ENCODE peak calls at places on chromosome 14, in nine cellular contexts. C is nephron progenitor cell; B is foreskin fibroblast; O is HT1080; T is activated naive CD4-positive, alpha-beta T cell; P is stimulated activated CD8-positive, alpha-beta memory T cell treated with anti-CD3 and anti-CD28 coated beads, Interleukin-2, amount 100 ng/mL, for 1 hour; E is type B pancreatic cell; F is NB4; Q is GM03348. M is an unnamed sample.

GRCh38 chr14:104687601-104688504 is 1.6 kb upstream of the INF2 start:
- DNase-seq in C (peak; percentile 50), B (no peak), O (peak; percentile 87), T (no peak), P (no peak), E (no peak), F (peak; percentile 46), Q (no peak), M (peak; percentile 48)

GRCh38 chr14:98633380-98633779 is 638.6 kb downstream of the BCL11B start:
- DNase-seq in C (no peak), B (no peak), O (peak; percentile 70), T (no peak), P (no peak), E (no peak), F (no peak), Q (no peak), M (no peak)

GRCh38 chr14:52003324-52003723 is 14.0 kb downstream of the RTRAF start:
- DNase-seq in C (no peak), B (peak; percentile 64), O (no peak), T (no peak), P (no peak), E (no peak), F (no peak), Q (no peak), M (no peak)

GRCh38 chr14:58151264-58151700 is 731 bp downstream of the ARMH4 start:
- DNase-seq in C (peak; percentile 30), B (peak; percentile 19), O (no peak), T (no peak), P (no peak), E (no peak), F (no peak), Q (peak; percentile 26), M (no peak)

GRCh38 chr14:64720190-64720589 is 16.0 kb downstream of the PLEKHG3 start:
- DNase-seq in C (no peak), B (peak; percentile 45), O (peak; percentile 97), T (no peak), P (no peak), E (no peak), F (peak; percentile 31), Q (peak; percentile 44), M (no peak)

GRCh38 chr14:54366726-54367707 is 29.8 kb upstream of the CDKN3 start:
- DNase-seq in C (no peak), B (peak; percentile 84), O (peak; percentile 51), T (no peak), P (peak; percentile 5), E (no peak), F (peak; percentile 58), Q (peak; percentile 72), M (peak; percentile 42)

GRCh38 chr14:93619176-93619793 is 169.0 kb downstream of the PRIMA1 start:
- DNase-seq in C (peak; percentile 41), B (peak; percentile 58), O (peak; percentile 2), T (no peak), P (no peak), E (no peak), F (peak; percentile 67), Q (peak; percentile 61), M (peak; percentile 7)

GRCh38 chr14:90583427-90583826 is 186.6 kb downstream of the CALM1 start:
- DNase-seq in C (no peak), B (no peak), O (no peak), T (no peak), P (no peak), E (no peak), F (no peak), Q (no peak), M (no peak)

GRCh38 chr14:51219473-51220448 is 20.3 kb upstream of the TMX1 start:
- DNase-seq in C (no peak), B (peak; percentile 67), O (peak; percentile 12), T (no peak), P (no peak), E (no peak), F (peak; percentile 45), Q (peak; percentile 43), M (no peak)

GRCh38 chr14:24254630-24255392 is 8.2 kb downstream of the TGM1 start:
- DNase-seq in C (no peak), B (no peak), O (no peak), T (no peak), P (no peak), E (no peak), F (no peak), Q (no peak), M (no peak)

GRCh38 chr14:76546426-76547221 is 170.7 kb downstream of the ESRRB start:
- DNase-seq in C (peak; percentile 63), B (no peak), O (peak; percentile 25), T (no peak), P (no peak), E (no peak), F (peak; percentile 36), Q (no peak), M (peak; percentile 42)

GRCh38 chr14:30525833-30526232 is 33.1 kb upstream of the G2E3 start:
- DNase-seq in C (no peak), B (peak; percentile 88), O (no peak), T (no peak), P (no peak), E (no peak), F (no peak), Q (no peak), M (no peak)

GRCh38 chr14:96065661-96066459 is 26.7 kb downstream of the C14orf132 start:
- DNase-seq in C (no peak), B (no peak), O (no peak), T (no peak), P (no peak), E (no peak), F (no peak), Q (no peak), M (no peak)

GRCh38 chr14:53360821-53361220 is 207.7 kb upstream of the DDHD1 start:
- DNase-seq in C (no peak), B (no peak), O (no peak), T (no peak), P (no peak), E (no peak), F (no peak), Q (no peak), M (no peak)

GRCh38 chr14:97796511-97796910 is 999.3 kb downstream of the VRK1 start:
- DNase-seq in C (no peak), B (no peak), O (peak; percentile 9), T (no peak), P (no peak), E (no peak), F (no peak), Q (no peak), M (no peak)

GRCh38 chr14:23054000-23054811 is 3.1 kb downstream of the CDH24 start:
- DNase-seq in C (peak; percentile 59), B (peak; percentile 41), O (no peak), T (no peak), P (no peak), E (no peak), F (peak; percentile 41), Q (peak; percentile 32), M (no peak)

GRCh38 chr14:51846631-51847488 is 13.6 kb upstream of the GNG2 start:
- DNase-seq in C (peak; percentile 35), B (peak; percentile 18), O (peak; percentile 41), T (peak; percentile 55), P (peak; percentile 74), E (no peak), F (peak; percentile 99), Q (no peak), M (no peak)

GRCh38 chr14:92652413-92653151 is 95.8 kb downstream of the LGMN start:
- DNase-seq in C (no peak), B (no peak), O (no peak), T (no peak), P (no peak), E (no peak), F (no peak), Q (no peak), M (no peak)

GRCh38 chr14:105894978-105895881 is 368.8 kb downstream of the TMEM121 start:
- DNase-seq in C (no peak), B (no peak), O (no peak), T (no peak), P (no peak), E (no peak), F (no peak), Q (no peak), M (no peak)